ENCODE peak calls at places on chromosomes 3 and 15, in four cellular contexts. Y is HepG2, Q is stomach, J is HCT116. H is an unnamed sample.

GRCh38 chr15:99275061-99275460 is 23.8 kb downstream of the LRRC28 start:
- DNase-seq in Y (no peak), Q (no peak), J (no peak), H (no peak)

GRCh38 chr15:29322407-29322806 is 52.8 kb upstream of the NSMCE3 start:
- DNase-seq in Y (no peak), Q (no peak), J (no peak), H (no peak)

GRCh38 chr3:195698325-195699147 is 22.2 kb upstream of the MUC20 start:
- DNase-seq in Y (no peak), Q (no peak), J (no peak), H (no peak)

GRCh38 chr3:185270262-185270955 is 16.6 kb upstream of the EHHADH start:
- DNase-seq in Y (peak; percentile 50), Q (no peak), J (no peak), H (no peak)

GRCh38 chr3:9903904-9904303 is 1.3 kb downstream of the IL17RE start:
- DNase-seq in Y (no peak), Q (peak; percentile 49), J (no peak), H (peak; percentile 51)

GRCh38 chr3:130093741-130094391 is 12.2 kb downstream of the ALG1L2 start:
- DNase-seq in Y (no peak), Q (no peak), J (no peak), H (peak; percentile 55)

GRCh38 chr3:69209413-69209812 is 87.0 kb upstream of the LMOD3 start:
- DNase-seq in Y (no peak), Q (no peak), J (no peak), H (no peak)

GRCh38 chr3:29683306-29683993 is 402.6 kb downstream of the RBMS3 start:
- DNase-seq in Y (no peak), Q (no peak), J (no peak), H (no peak)

GRCh38 chr3:40312661-40313226 is 3.2 kb downstream of the EIF1B start:
- DNase-seq in Y (no peak), Q (no peak), J (no peak), H (no peak)

DNA sequence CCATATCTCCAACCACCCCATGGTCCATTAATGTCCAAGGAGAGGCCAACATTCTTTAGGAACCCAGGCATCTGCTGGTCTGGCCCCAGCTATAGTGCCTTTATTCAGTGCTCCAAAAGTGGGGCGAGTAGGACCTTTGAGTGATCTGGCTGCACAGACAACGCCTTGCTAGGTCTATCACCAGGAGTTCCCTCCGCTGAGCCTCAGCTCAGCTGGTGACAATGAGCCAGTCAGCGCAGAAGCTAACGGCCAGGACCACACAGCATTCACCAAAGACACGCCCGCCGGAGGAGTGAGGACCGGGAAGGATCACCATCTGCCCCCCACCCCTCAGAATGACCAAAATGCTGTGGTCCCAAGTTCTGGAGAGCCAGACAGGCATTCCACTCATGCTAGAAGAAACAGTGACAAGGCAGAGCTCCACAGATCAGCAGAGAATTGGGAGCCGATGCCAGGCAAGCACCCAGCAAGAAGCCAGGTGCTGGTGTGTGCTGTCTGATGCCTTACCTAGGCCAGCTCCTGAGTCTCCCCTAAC is 19.0 kb downstream of the TBC1D2B start:
- DNase-seq in Y (no peak), Q (no peak), J (no peak), H (no peak)
- H3K27ac ChIP-seq in Y (no peak overlapping the region), Q (no peak overlapping the region), J (no peak overlapping the region), H (no peak overlapping the region)

DNA sequence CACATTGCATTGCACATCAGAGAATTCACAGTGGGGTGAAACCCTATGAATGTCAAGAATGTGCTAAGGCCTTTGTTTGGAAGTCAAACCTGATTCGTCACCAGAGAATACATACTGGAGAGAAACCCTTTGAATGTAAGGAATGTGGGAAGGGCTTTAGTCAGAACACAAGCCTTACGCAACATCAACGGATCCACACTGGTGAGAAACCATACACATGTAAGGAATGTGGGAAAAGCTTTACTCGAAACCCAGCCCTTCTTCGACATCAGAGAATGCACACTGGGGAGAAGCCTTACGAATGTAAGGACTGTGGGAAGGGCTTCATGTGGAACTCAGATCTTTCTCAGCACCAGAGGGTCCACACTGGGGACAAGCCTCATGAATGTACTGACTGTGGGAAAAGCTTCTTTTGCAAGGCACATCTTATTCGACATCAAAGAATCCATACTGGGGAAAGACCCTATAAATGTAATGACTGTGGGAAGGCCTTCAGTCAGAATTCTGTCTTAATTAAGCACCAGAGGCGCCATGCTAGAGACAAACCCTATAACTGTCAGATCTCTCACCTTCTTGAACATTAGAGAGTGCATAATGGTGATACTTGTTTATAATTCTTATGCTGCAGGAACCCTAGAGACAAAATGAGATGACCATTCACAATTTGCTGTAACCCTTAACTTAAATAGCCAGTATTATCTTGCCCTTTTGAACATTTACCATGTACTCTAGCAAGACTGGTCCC is 9.0 kb downstream of the ZNF662 start:
- DNase-seq in Y (peak; percentile 92), Q (no peak), J (no peak), H (no peak)
- H3K9me3 ChIP-seq in Y (no peaks in the 10 kb centered on the region), Q (peaks cover 93% of the 10 kb centered on the region), J (peaks cover 7% of the 10 kb centered on the region), H (peaks cover 19% of the 10 kb centered on the region)

DNA sequence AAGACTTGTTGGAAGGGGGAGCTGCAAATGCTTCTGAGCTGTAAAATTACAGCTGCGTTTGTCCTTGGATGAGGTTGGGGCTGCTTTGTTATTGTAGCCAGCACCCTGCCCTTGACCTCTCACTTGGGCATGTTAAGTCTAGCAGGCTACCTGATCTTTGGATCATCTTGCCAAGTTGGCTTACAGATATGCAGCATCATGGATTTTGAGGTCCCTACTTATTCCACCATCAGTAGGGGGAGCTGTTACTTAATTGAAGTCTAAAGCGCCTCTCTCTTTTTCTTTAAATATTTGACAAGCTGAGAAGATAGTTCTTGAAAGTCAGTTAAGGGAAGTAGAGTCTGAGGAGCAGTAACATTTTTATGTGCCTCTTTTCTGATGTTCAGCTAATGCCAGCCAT is 793.0 kb downstream of the MCTP2 start:
- DNase-seq in Y (no peak), Q (no peak), J (peak; percentile 24), H (no peak)
- H3K27ac ChIP-seq in Y (no peak overlapping the region), Q (no peak overlapping the region), J (no peak overlapping the region), H (no peak overlapping the region)

GRCh38 chr3:33704891-33705290 is 13.2 kb downstream of the CLASP2 start:
- DNase-seq in Y (no peak), Q (no peak), J (no peak), H (no peak)
- H3K9me3 ChIP-seq in Y (peaks cover 8% of the 10 kb centered on the region), Q (peaks cover 15% of the 10 kb centered on the region), J (peaks cover 6% of the 10 kb centered on the region), H (peaks cover 1% of the 10 kb centered on the region)

GRCh38 chr3:120451670-120452220 is 953 bp upstream of the FSTL1 start:
- DNase-seq in Y (no peak), Q (no peak), J (no peak), H (no peak)
- H3K27ac ChIP-seq in Y (no peak overlapping the region), Q (no peak overlapping the region), J (no peak overlapping the region), H (no peak overlapping the region)

GRCh38 chr3:197242784-197243432 is 55.5 kb downstream of the DLG1 start:
- DNase-seq in Y (no peak), Q (no peak), J (no peak), H (no peak)

GRCh38 chr3:197239857-197240256 is 58.6 kb downstream of the DLG1 start:
- DNase-seq in Y (no peak), Q (no peak), J (no peak), H (no peak)

GRCh38 chr3:197238842-197239241 is 59.6 kb downstream of the DLG1 start:
- DNase-seq in Y (no peak), Q (no peak), J (no peak), H (no peak)

GRCh38 chr3:197237897-197238296 is 60.5 kb downstream of the DLG1 start:
- DNase-seq in Y (no peak), Q (no peak), J (no peak), H (no peak)

DNA sequence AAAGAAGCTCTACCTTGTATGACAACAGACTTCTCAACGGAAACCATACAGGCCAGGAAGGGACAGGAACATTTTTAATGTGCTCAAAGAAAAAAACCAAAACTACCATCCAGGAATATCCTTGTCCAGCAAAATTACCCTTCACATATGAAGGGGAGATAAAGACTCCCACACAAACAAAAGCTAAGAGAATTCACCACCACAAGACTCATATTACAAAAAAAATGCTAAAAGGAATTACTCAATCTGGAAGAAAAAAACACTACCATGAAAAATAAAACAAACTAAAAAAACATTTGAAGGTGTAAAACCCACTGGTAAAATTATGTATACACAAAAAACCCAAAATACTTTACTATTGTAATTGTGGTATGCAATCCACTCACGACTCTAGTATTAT is 57.2 kb downstream of the DLG1 start:
- DNase-seq in Y (no peak), Q (no peak), J (no peak), H (no peak)
- H3K9me3 ChIP-seq in Y (peaks cover 20% of the 10 kb centered on the region), Q (peaks cover 25% of the 10 kb centered on the region), J (peaks cover 12% of the 10 kb centered on the region), H (peaks cover 8% of the 10 kb centered on the region)

DNA sequence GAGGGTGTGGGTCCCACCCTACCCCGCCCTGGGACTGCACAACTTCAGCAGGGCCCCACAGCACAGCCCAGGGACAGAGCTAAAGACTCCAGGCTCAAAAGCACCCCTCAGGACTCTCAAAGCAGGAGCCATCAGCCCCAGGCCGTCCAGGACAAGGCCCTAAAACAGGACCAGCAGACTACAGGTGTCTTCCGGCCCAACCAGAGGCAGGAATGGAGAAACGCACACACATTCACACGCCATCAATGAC is 26.1 kb downstream of the ATRIP start:
- DNase-seq in Y (no peak), Q (no peak), J (peak; percentile 54), H (no peak)
- H3K27ac ChIP-seq in Y (peak overlapping the region; percentile 89), Q (peak overlapping the region; percentile 89), J (peak overlapping the region; percentile 73), H (peak overlapping the region; percentile 71)

GRCh38 chr3:172029425-172030128 is 9.8 kb upstream of the FNDC3B start:
- DNase-seq in Y (no peak), Q (no peak), J (no peak), H (no peak)
- H3K9me3 ChIP-seq in Y (no peaks in the 10 kb centered on the region), Q (no peaks in the 10 kb centered on the region), J (no peaks in the 10 kb centered on the region), H (no peaks in the 10 kb centered on the region)